ENCODE peak calls at places on chromosome 3, in seven cellular contexts. A is left ventricle myocardium superior, C is RWPE1, Y is GM12865, N is cerebellum, M is uterus, D is M059J. O is an unnamed sample.

GRCh38 chr3:133547432-133548041 is 25.9 kb upstream of the CDV3 start:
- DNase-seq in A (peak), C (no peak), Y (no peak), N (no peak), M (peak), D (peak), O (no peak)

GRCh38 chr3:59764131-59764530 is 714.3 kb upstream of the CFAP20DC start:
- DNase-seq in A (no peak), C (no peak), Y (no peak), N (no peak), M (no peak), D (no peak), O (no peak)

GRCh38 chr3:3109407-3110298 is 521 bp downstream of the IL5RA start:
- DNase-seq in A (no peak), C (no peak), Y (peak), N (no peak), M (no peak), D (no peak), O (no peak)

GRCh38 chr3:51828297-51828696 is 33.1 kb upstream of the IQCF2 start:
- DNase-seq in A (no peak), C (no peak), Y (no peak), N (no peak), M (no peak), D (no peak), O (no peak)

GRCh38 chr3:131033480-131034080 is 6.9 kb downstream of the NEK11 start:
- DNase-seq in A (no peak), C (peak), Y (peak), N (peak), M (no peak), D (peak), O (peak)

GRCh38 chr3:185470323-185470722 is 28.5 kb downstream of the TMEM41A start:
- DNase-seq in A (no peak), C (no peak), Y (no peak), N (no peak), M (no peak), D (no peak), O (no peak)

GRCh38 chr3:12222765-12223485 is 64.2 kb upstream of the TIMP4 start:
- DNase-seq in A (no peak), C (peak), Y (no peak), N (no peak), M (no peak), D (peak), O (no peak)

GRCh38 chr3:156535162-156535627 is 19.7 kb downstream of the SSR3 start:
- DNase-seq in A (peak), C (peak), Y (peak), N (peak), M (peak), D (peak), O (peak)

GRCh38 chr3:19070325-19070724 is 78.0 kb upstream of the KCNH8 start:
- DNase-seq in A (no peak), C (peak), Y (no peak), N (no peak), M (no peak), D (no peak), O (no peak)

GRCh38 chr3:69541823-69542264 is 156.0 kb upstream of the FRMD4B start:
- DNase-seq in A (peak), C (peak), Y (no peak), N (no peak), M (no peak), D (no peak), O (no peak)